ENCODE peak calls at places on chromosomes 6 and 20, in six cellular contexts. I is MM.1S, O is H1, E is neural progenitor cell, M is mucosa of descending colon, T is IMR-90. C is an unnamed sample.

GRCh38 chr20:63360850-63361497 is at the start of gene CHRNA4:
- DNase-seq in O (peak; percentile 79), M (no peak), T (no peak), E (peak; percentile 63), I (no peak), C (no peak)

GRCh38 chr6:142260748-142261147 is 41.1 kb upstream of the ADGRG6 start:
- DNase-seq in T (no peak), E (no peak), M (no peak), O (no peak), I (no peak), C (no peak)

GRCh38 chr20:47349365-47350180 is 6.9 kb downstream of the ZMYND8 start:
- DNase-seq in T (peak; percentile 51), E (peak; percentile 54), O (no peak), M (no peak), I (no peak), C (no peak)

GRCh38 chr6:37047421-37047931 is 42.0 kb downstream of the FGD2 start:
- DNase-seq in E (no peak), M (peak; percentile 18), T (no peak), O (no peak), I (no peak), C (no peak)

GRCh38 chr6:112877134-112878100 is 530.3 kb downstream of the RFPL4B start:
- DNase-seq in O (no peak), T (peak; percentile 93), M (no peak), I (no peak), E (peak; percentile 28), C (no peak)

GRCh38 chr20:57332105-57333089 is 2.8 kb downstream of the SPO11 start:
- DNase-seq in T (no peak), O (no peak), E (no peak), I (peak; percentile 27), M (no peak), C (no peak)

GRCh38 chr6:111011360-111012142 is 29.7 kb downstream of the RPF2 start:
- DNase-seq in T (peak; percentile 55), M (no peak), E (peak; percentile 48), I (peak; percentile 35), O (no peak), C (no peak)

GRCh38 chr6:24589334-24589733 is 56.7 kb downstream of the KIAA0319 start:
- DNase-seq in T (no peak), M (no peak), I (no peak), E (no peak), O (no peak), C (no peak)

GRCh38 chr6:15675537-15676170 is 12.8 kb upstream of the DTNBP1 start:
- DNase-seq in O (no peak), E (no peak), T (no peak), M (no peak), I (no peak), C (no peak)

GRCh38 chr6:52598123-52598823 is 21.4 kb upstream of the TRAM2 start:
- DNase-seq in T (peak; percentile 74), I (no peak), M (peak; percentile 46), E (peak; percentile 87), O (peak; percentile 87), C (peak; percentile 95)

GRCh38 chr6:150659046-150659763 is 59.5 kb downstream of the PLEKHG1 start:
- DNase-seq in I (no peak), M (no peak), T (no peak), E (no peak), O (no peak), C (no peak)

GRCh38 chr6:161066511-161066910 is 74.9 kb downstream of the MAP3K4 start:
- DNase-seq in I (no peak), E (no peak), T (peak; percentile 15), O (no peak), M (no peak), C (peak; percentile 22)

GRCh38 chr6:43481075-43481474 is 3.7 kb downstream of the TJAP1 start:
- DNase-seq in M (no peak), T (no peak), I (no peak), E (no peak), O (no peak), C (no peak)

GRCh38 chr20:36202891-36203338 is 33.4 kb upstream of the AAR2 start:
- DNase-seq in E (peak; percentile 78), T (peak; percentile 19), I (peak; percentile 61), O (peak; percentile 97), M (peak; percentile 77), C (peak; percentile 80)

GRCh38 chr20:36454664-36455427 is 86.5 kb upstream of the MYL9 start:
- DNase-seq in E (peak; percentile 72), O (peak; percentile 54), I (no peak), T (no peak), M (no peak), C (no peak)

GRCh38 chr6:57162516-57162915 is 9.6 kb upstream of the BAG2 start:
- DNase-seq in I (no peak), E (no peak), T (peak; percentile 19), O (no peak), M (no peak), C (no peak)

GRCh38 chr20:11882651-11883050 is 35.0 kb upstream of the BTBD3 start:
- DNase-seq in E (no peak), I (no peak), T (no peak), O (no peak), M (no peak), C (no peak)

GRCh38 chr6:137919837-137920304 is 52.8 kb downstream of the TNFAIP3 start:
- DNase-seq in T (no peak), M (no peak), O (no peak), E (no peak), I (no peak), C (no peak)

GRCh38 chr6:156720739-156721714 is 56.2 kb upstream of the ARID1B start:
- DNase-seq in M (peak; percentile 58), I (no peak), T (peak; percentile 31), E (peak; percentile 42), O (peak; percentile 65), C (peak; percentile 69)

GRCh38 chr6:43076928-43077809 is 1.1 kb downstream of the PTK7 start:
- DNase-seq in I (no peak), M (peak; percentile 44), T (peak; percentile 38), E (peak; percentile 78), O (peak; percentile 82), C (peak; percentile 67)

GRCh38 chr6:34154668-34155447 is 9.0 kb upstream of the GRM4 start:
- DNase-seq in M (peak; percentile 69), T (peak; percentile 26), O (peak; percentile 99), I (peak; percentile 41), E (peak; percentile 87), C (peak; percentile 90)

GRCh38 chr6:117206951-117207687 is 58.2 kb upstream of the VGLL2 start:
- DNase-seq in T (no peak), I (no peak), M (no peak), O (no peak), E (peak; percentile 73), C (peak; percentile 9)

GRCh38 chr20:56163806-56164205 is 84.7 kb upstream of the MC3R start:
- DNase-seq in M (no peak), O (no peak), T (no peak), I (no peak), E (no peak), C (peak; percentile 7)

GRCh38 chr6:1614448-1614766 is 4.7 kb downstream of the FOXC1 start:
- DNase-seq in E (peak; percentile 55), O (no peak), I (no peak), M (no peak), T (no peak), C (no peak)
- H3K4me3 ChIP-seq in E (peak overlapping the region; percentile 32), O (peak overlapping the region; percentile 52), I (no peak overlapping the region), M (no peak overlapping the region), T (peak overlapping the region; percentile 85), C (no peak overlapping the region)

DNA sequence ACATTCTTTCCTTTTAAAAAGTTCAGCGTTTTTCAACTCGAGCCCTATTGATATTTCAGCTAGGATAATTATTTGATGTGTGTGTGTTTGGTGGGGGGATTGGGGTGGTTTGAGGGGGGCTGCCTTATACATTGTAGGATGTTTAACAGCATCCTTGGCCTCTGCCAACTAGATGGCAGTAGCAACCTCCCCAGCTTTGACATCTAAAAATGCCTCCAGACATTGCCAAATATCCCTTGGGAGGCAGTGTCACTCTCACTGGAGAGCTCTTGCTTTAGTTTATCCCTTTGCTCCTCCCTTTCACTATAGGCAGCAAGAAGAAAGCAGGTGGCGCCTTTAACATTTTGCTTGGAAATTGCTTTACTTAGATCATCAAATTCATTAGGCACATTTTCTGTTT is 14.6 kb upstream of the TP53TG5 start:
- DNase-seq in O (no peak), E (no peak), I (no peak), M (no peak), T (no peak), C (no peak)
- TF ChIP-seq CTCF in O (peak; percentile 25), E (no peak), I (no peak), M (no peak), T (no peak), C (no peak)

GRCh38 chr20:29690274-29690673 is 1567.2 kb upstream of the DEFB115 start:
- DNase-seq in O (no peak), M (no peak), I (no peak), T (no peak), E (no peak), C (no peak)

GRCh38 chr20:29687438-29687837 is 1570.0 kb upstream of the DEFB115 start:
- DNase-seq in I (no peak), T (no peak), O (no peak), E (no peak), M (no peak), C (no peak)

GRCh38 chr20:29689411-29690225 is 1567.8 kb upstream of the DEFB115 start:
- DNase-seq in I (no peak), E (no peak), M (no peak), T (no peak), O (no peak), C (peak; percentile 41)
- H3K9me3 ChIP-seq in I (no peaks in the 10 kb centered on the region), E (no peaks in the 10 kb centered on the region), M (peaks cover 53% of the 10 kb centered on the region), T (peaks cover 10% of the 10 kb centered on the region), O (peaks cover 24% of the 10 kb centered on the region), C (peaks cover 2% of the 10 kb centered on the region)

DNA sequence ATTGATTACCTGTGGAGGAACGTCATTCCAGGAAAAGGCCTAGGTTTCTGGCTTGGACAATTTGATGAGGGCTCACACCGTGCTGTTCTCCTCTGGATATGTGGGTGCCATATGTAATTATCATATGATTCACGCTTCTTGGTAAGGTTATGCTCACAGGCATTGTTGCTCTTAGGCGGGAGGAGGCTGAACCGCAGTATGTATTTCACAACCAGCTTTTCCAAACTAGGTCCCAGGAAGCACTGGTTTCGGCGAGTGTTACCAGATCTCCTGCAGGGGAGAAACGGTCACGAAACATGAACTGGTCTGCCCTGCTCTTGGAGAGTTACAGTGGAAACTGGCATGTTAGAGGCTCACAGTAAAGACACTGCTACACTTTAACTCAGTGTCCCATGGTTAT is 793 bp upstream of the FAM50B start:
- DNase-seq in T (no peak), E (no peak), I (no peak), O (no peak), M (no peak), C (peak; percentile 4)
- H3K4me3 ChIP-seq in T (no peak overlapping the region), E (peak overlapping the region; percentile 47), I (peak overlapping the region; percentile 43), O (peak overlapping the region; percentile 71), M (no peak overlapping the region), C (peak overlapping the region; percentile 55)

DNA sequence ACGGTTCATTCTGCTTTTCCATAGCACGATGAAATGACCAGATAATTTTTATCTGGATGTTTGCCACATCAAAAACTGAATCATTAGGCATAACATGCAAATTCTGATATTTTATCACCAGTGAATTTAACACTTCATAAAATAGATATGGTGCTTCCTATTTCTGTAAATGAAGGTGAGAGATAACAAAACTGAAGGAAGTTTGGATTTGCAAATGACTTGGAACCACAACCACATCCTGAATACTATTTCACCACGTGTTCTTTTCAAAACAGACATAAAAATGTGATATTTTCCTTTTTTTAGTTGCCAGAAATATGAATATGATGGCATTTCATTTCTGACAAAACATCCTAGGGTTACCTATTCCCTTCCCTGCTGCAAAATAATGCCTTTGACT is 146.1 kb downstream of the EDN1 start:
- DNase-seq in T (no peak), M (no peak), I (no peak), E (no peak), O (no peak), C (no peak)
- TF ChIP-seq CTCF in T (no peak), M (no peak), I (no peak), E (no peak), O (no peak), C (no peak)